ENCODE peak calls at places on chromosomes 4 and X, in seven cellular contexts. One of them, this sample, is unnamed.

GRCh38 chrX:120358687-120359086 is 3.2 kb upstream of the ATP1B4 start:
- DNase-seq in endothelial cell: no peak
- DNase-seq in AG09319: no peak
- DNase-seq in activated CD4-positive, alpha-beta T cell treated with anti-CD3 and anti-CD28 coated beads, Interleukin-2, amount 50 U/mL, for 1 hour: no peak
- DNase-seq in Ammon's horn: peak
- DNase-seq in hippocampal formation: no peak
- DNase-seq in BE2C: no peak
- DNase-seq in this sample: no peak

GRCh38 chr4:78622253-78622979 is 70.8 kb downstream of the ANXA3 start:
- DNase-seq in endothelial cell: no peak
- DNase-seq in activated CD4-positive, alpha-beta T cell treated with anti-CD3 and anti-CD28 coated beads, Interleukin-2, amount 50 U/mL, for 1 hour: no peak
- DNase-seq in hippocampal formation: no peak
- DNase-seq in Ammon's horn: no peak
- DNase-seq in BE2C: no peak
- DNase-seq in AG09319: no peak
- DNase-seq in this sample: no peak

GRCh38 chr4:61004651-61005170 is 195.4 kb upstream of the ADGRL3 start:
- DNase-seq in AG09319: no peak
- DNase-seq in endothelial cell: no peak
- DNase-seq in activated CD4-positive, alpha-beta T cell treated with anti-CD3 and anti-CD28 coated beads, Interleukin-2, amount 50 U/mL, for 1 hour: no peak
- DNase-seq in Ammon's horn: no peak
- DNase-seq in hippocampal formation: no peak
- DNase-seq in BE2C: no peak
- DNase-seq in this sample: no peak

GRCh38 chr4:77473509-77473908 is 132.1 kb upstream of the CXCL13 start:
- DNase-seq in hippocampal formation: no peak
- DNase-seq in Ammon's horn: no peak
- DNase-seq in activated CD4-positive, alpha-beta T cell treated with anti-CD3 and anti-CD28 coated beads, Interleukin-2, amount 50 U/mL, for 1 hour: no peak
- DNase-seq in BE2C: no peak
- DNase-seq in endothelial cell: peak
- DNase-seq in AG09319: no peak
- DNase-seq in this sample: no peak

GRCh38 chrX:18931972-18932371 is 51.9 kb downstream of the PHKA2 start:
- DNase-seq in hippocampal formation: no peak
- DNase-seq in Ammon's horn: peak
- DNase-seq in endothelial cell: peak
- DNase-seq in BE2C: peak
- DNase-seq in activated CD4-positive, alpha-beta T cell treated with anti-CD3 and anti-CD28 coated beads, Interleukin-2, amount 50 U/mL, for 1 hour: no peak
- DNase-seq in AG09319: no peak
- DNase-seq in this sample: no peak

GRCh38 chr4:89497517-89498308 is 190.1 kb upstream of the GPRIN3 start:
- DNase-seq in endothelial cell: no peak
- DNase-seq in Ammon's horn: no peak
- DNase-seq in hippocampal formation: no peak
- DNase-seq in BE2C: no peak
- DNase-seq in activated CD4-positive, alpha-beta T cell treated with anti-CD3 and anti-CD28 coated beads, Interleukin-2, amount 50 U/mL, for 1 hour: no peak
- DNase-seq in AG09319: no peak
- DNase-seq in this sample: no peak

GRCh38 chr4:7863911-7864681 is 75.6 kb downstream of the AFAP1 start:
- DNase-seq in Ammon's horn: peak
- DNase-seq in endothelial cell: no peak
- DNase-seq in AG09319: no peak
- DNase-seq in BE2C: no peak
- DNase-seq in hippocampal formation: no peak
- DNase-seq in activated CD4-positive, alpha-beta T cell treated with anti-CD3 and anti-CD28 coated beads, Interleukin-2, amount 50 U/mL, for 1 hour: no peak
- DNase-seq in this sample: no peak

GRCh38 chrX:34365482-34365881 is 233.4 kb upstream of the FAM47A start:
- DNase-seq in BE2C: no peak
- DNase-seq in hippocampal formation: no peak
- DNase-seq in activated CD4-positive, alpha-beta T cell treated with anti-CD3 and anti-CD28 coated beads, Interleukin-2, amount 50 U/mL, for 1 hour: no peak
- DNase-seq in endothelial cell: peak
- DNase-seq in AG09319: no peak
- DNase-seq in Ammon's horn: peak
- DNase-seq in this sample: no peak

GRCh38 chr4:177109769-177110168 is 199.9 kb upstream of the NEIL3 start:
- DNase-seq in BE2C: no peak
- DNase-seq in Ammon's horn: no peak
- DNase-seq in AG09319: no peak
- DNase-seq in hippocampal formation: no peak
- DNase-seq in activated CD4-positive, alpha-beta T cell treated with anti-CD3 and anti-CD28 coated beads, Interleukin-2, amount 50 U/mL, for 1 hour: no peak
- DNase-seq in endothelial cell: no peak
- DNase-seq in this sample: no peak

GRCh38 chr4:88975925-88976511 is 81.0 kb downstream of the FAM13A start:
- DNase-seq in AG09319: no peak
- DNase-seq in activated CD4-positive, alpha-beta T cell treated with anti-CD3 and anti-CD28 coated beads, Interleukin-2, amount 50 U/mL, for 1 hour: no peak
- DNase-seq in Ammon's horn: no peak
- DNase-seq in endothelial cell: no peak
- DNase-seq in BE2C: no peak
- DNase-seq in hippocampal formation: no peak
- DNase-seq in this sample: no peak

GRCh38 chr4:66482186-66482585 is 811.9 kb upstream of the EPHA5 start:
- DNase-seq in Ammon's horn: no peak
- DNase-seq in endothelial cell: no peak
- DNase-seq in AG09319: no peak
- DNase-seq in BE2C: no peak
- DNase-seq in hippocampal formation: no peak
- DNase-seq in activated CD4-positive, alpha-beta T cell treated with anti-CD3 and anti-CD28 coated beads, Interleukin-2, amount 50 U/mL, for 1 hour: no peak
- DNase-seq in this sample: no peak

GRCh38 chr4:105767579-105767978 is 59.0 kb downstream of the GSTCD start:
- DNase-seq in AG09319: no peak
- DNase-seq in activated CD4-positive, alpha-beta T cell treated with anti-CD3 and anti-CD28 coated beads, Interleukin-2, amount 50 U/mL, for 1 hour: no peak
- DNase-seq in BE2C: no peak
- DNase-seq in Ammon's horn: no peak
- DNase-seq in endothelial cell: no peak
- DNase-seq in hippocampal formation: no peak
- DNase-seq in this sample: no peak

GRCh38 chr4:185582651-185583400 is 47.5 kb upstream of the PDLIM3 start:
- DNase-seq in BE2C: no peak
- DNase-seq in activated CD4-positive, alpha-beta T cell treated with anti-CD3 and anti-CD28 coated beads, Interleukin-2, amount 50 U/mL, for 1 hour: no peak
- DNase-seq in hippocampal formation: no peak
- DNase-seq in AG09319: no peak
- DNase-seq in Ammon's horn: no peak
- DNase-seq in endothelial cell: no peak
- DNase-seq in this sample: no peak

GRCh38 chrX:634306-634958 is 3.8 kb downstream of the SHOX start:
- DNase-seq in Ammon's horn: no peak
- DNase-seq in endothelial cell: no peak
- DNase-seq in hippocampal formation: no peak
- DNase-seq in BE2C: no peak
- DNase-seq in AG09319: no peak
- DNase-seq in activated CD4-positive, alpha-beta T cell treated with anti-CD3 and anti-CD28 coated beads, Interleukin-2, amount 50 U/mL, for 1 hour: no peak
- DNase-seq in this sample: no peak

GRCh38 chr4:87317527-87317926 is 5.2 kb downstream of the HSD17B13 start:
- DNase-seq in BE2C: peak
- DNase-seq in activated CD4-positive, alpha-beta T cell treated with anti-CD3 and anti-CD28 coated beads, Interleukin-2, amount 50 U/mL, for 1 hour: no peak
- DNase-seq in Ammon's horn: no peak
- DNase-seq in endothelial cell: no peak
- DNase-seq in hippocampal formation: no peak
- DNase-seq in AG09319: no peak
- DNase-seq in this sample: no peak

GRCh38 chr4:89496851-89497250 is 189.3 kb upstream of the GPRIN3 start:
- DNase-seq in Ammon's horn: no peak
- DNase-seq in endothelial cell: no peak
- DNase-seq in AG09319: no peak
- DNase-seq in activated CD4-positive, alpha-beta T cell treated with anti-CD3 and anti-CD28 coated beads, Interleukin-2, amount 50 U/mL, for 1 hour: no peak
- DNase-seq in BE2C: no peak
- DNase-seq in hippocampal formation: no peak
- DNase-seq in this sample: no peak

GRCh38 chr4:77538574-77539157 is 67.0 kb upstream of the CXCL13 start:
- DNase-seq in BE2C: no peak
- DNase-seq in Ammon's horn: no peak
- DNase-seq in hippocampal formation: no peak
- DNase-seq in activated CD4-positive, alpha-beta T cell treated with anti-CD3 and anti-CD28 coated beads, Interleukin-2, amount 50 U/mL, for 1 hour: no peak
- DNase-seq in AG09319: no peak
- DNase-seq in endothelial cell: no peak
- DNase-seq in this sample: no peak

GRCh38 chrX:115058276-115058675 is 40.9 kb upstream of the IL13RA2 start:
- DNase-seq in hippocampal formation: no peak
- DNase-seq in endothelial cell: no peak
- DNase-seq in Ammon's horn: no peak
- DNase-seq in AG09319: peak
- DNase-seq in activated CD4-positive, alpha-beta T cell treated with anti-CD3 and anti-CD28 coated beads, Interleukin-2, amount 50 U/mL, for 1 hour: no peak
- DNase-seq in BE2C: no peak
- DNase-seq in this sample: no peak

GRCh38 chr4:148530114-148530513 is 87.9 kb upstream of the NR3C2 start:
- DNase-seq in hippocampal formation: no peak
- DNase-seq in AG09319: no peak
- DNase-seq in endothelial cell: no peak
- DNase-seq in activated CD4-positive, alpha-beta T cell treated with anti-CD3 and anti-CD28 coated beads, Interleukin-2, amount 50 U/mL, for 1 hour: no peak
- DNase-seq in BE2C: no peak
- DNase-seq in Ammon's horn: no peak
- DNase-seq in this sample: no peak

GRCh38 chr4:106238819-106239420 is 77.1 kb downstream of the TBCK start:
- DNase-seq in Ammon's horn: no peak
- DNase-seq in BE2C: peak
- DNase-seq in activated CD4-positive, alpha-beta T cell treated with anti-CD3 and anti-CD28 coated beads, Interleukin-2, amount 50 U/mL, for 1 hour: no peak
- DNase-seq in endothelial cell: peak
- DNase-seq in AG09319: peak
- DNase-seq in hippocampal formation: no peak
- DNase-seq in this sample: no peak

GRCh38 chrX:77446029-77446585 is 1.1 kb upstream of the FGF16 start:
- DNase-seq in hippocampal formation: no peak
- DNase-seq in endothelial cell: peak
- DNase-seq in BE2C: no peak
- DNase-seq in activated CD4-positive, alpha-beta T cell treated with anti-CD3 and anti-CD28 coated beads, Interleukin-2, amount 50 U/mL, for 1 hour: no peak
- DNase-seq in Ammon's horn: no peak
- DNase-seq in AG09319: no peak
- DNase-seq in this sample: no peak

GRCh38 chrX:33252306-33252825 is 41.0 kb upstream of the DMD start:
- DNase-seq in hippocampal formation: no peak
- DNase-seq in Ammon's horn: no peak
- DNase-seq in activated CD4-positive, alpha-beta T cell treated with anti-CD3 and anti-CD28 coated beads, Interleukin-2, amount 50 U/mL, for 1 hour: no peak
- DNase-seq in AG09319: no peak
- DNase-seq in endothelial cell: no peak
- DNase-seq in BE2C: no peak
- DNase-seq in this sample: no peak

GRCh38 chr4:6551660-6552059 is 23.3 kb upstream of the MAN2B2 start:
- DNase-seq in hippocampal formation: no peak
- DNase-seq in endothelial cell: no peak
- DNase-seq in BE2C: no peak
- DNase-seq in Ammon's horn: no peak
- DNase-seq in activated CD4-positive, alpha-beta T cell treated with anti-CD3 and anti-CD28 coated beads, Interleukin-2, amount 50 U/mL, for 1 hour: no peak
- DNase-seq in AG09319: no peak
- DNase-seq in this sample: no peak

GRCh38 chr4:39326468-39326960 is 39.6 kb downstream of the RFC1 start:
- DNase-seq in hippocampal formation: no peak
- DNase-seq in activated CD4-positive, alpha-beta T cell treated with anti-CD3 and anti-CD28 coated beads, Interleukin-2, amount 50 U/mL, for 1 hour: no peak
- DNase-seq in BE2C: no peak
- DNase-seq in endothelial cell: no peak
- DNase-seq in Ammon's horn: no peak
- DNase-seq in AG09319: no peak
- DNase-seq in this sample: no peak

GRCh38 chrX:11784543-11784942 is 26.5 kb downstream of the MSL3 start:
- DNase-seq in BE2C: no peak
- DNase-seq in endothelial cell: no peak
- DNase-seq in AG09319: no peak
- DNase-seq in Ammon's horn: no peak
- DNase-seq in hippocampal formation: no peak
- DNase-seq in activated CD4-positive, alpha-beta T cell treated with anti-CD3 and anti-CD28 coated beads, Interleukin-2, amount 50 U/mL, for 1 hour: no peak
- DNase-seq in this sample: no peak

GRCh38 chr4:40199999-40200880 is 3.4 kb downstream of the RHOH start:
- DNase-seq in activated CD4-positive, alpha-beta T cell treated with anti-CD3 and anti-CD28 coated beads, Interleukin-2, amount 50 U/mL, for 1 hour: peak
- DNase-seq in Ammon's horn: peak
- DNase-seq in AG09319: no peak
- DNase-seq in hippocampal formation: no peak
- DNase-seq in BE2C: no peak
- DNase-seq in endothelial cell: no peak
- DNase-seq in this sample: no peak

GRCh38 chrX:17588303-17588702 is 149.0 kb upstream of the SCML1 start:
- DNase-seq in endothelial cell: no peak
- DNase-seq in Ammon's horn: no peak
- DNase-seq in activated CD4-positive, alpha-beta T cell treated with anti-CD3 and anti-CD28 coated beads, Interleukin-2, amount 50 U/mL, for 1 hour: no peak
- DNase-seq in AG09319: no peak
- DNase-seq in hippocampal formation: no peak
- DNase-seq in BE2C: no peak
- DNase-seq in this sample: no peak

GRCh38 chr4:65508169-65508568 is 162.1 kb downstream of the EPHA5 start:
- DNase-seq in AG09319: no peak
- DNase-seq in activated CD4-positive, alpha-beta T cell treated with anti-CD3 and anti-CD28 coated beads, Interleukin-2, amount 50 U/mL, for 1 hour: no peak
- DNase-seq in endothelial cell: no peak
- DNase-seq in hippocampal formation: no peak
- DNase-seq in Ammon's horn: no peak
- DNase-seq in BE2C: no peak
- DNase-seq in this sample: no peak

GRCh38 chr4:108049406-108049805 is 59.7 kb downstream of the HADH start:
- DNase-seq in AG09319: no peak
- DNase-seq in hippocampal formation: no peak
- DNase-seq in Ammon's horn: no peak
- DNase-seq in activated CD4-positive, alpha-beta T cell treated with anti-CD3 and anti-CD28 coated beads, Interleukin-2, amount 50 U/mL, for 1 hour: no peak
- DNase-seq in endothelial cell: no peak
- DNase-seq in BE2C: no peak
- DNase-seq in this sample: no peak

GRCh38 chr4:14771091-14771490 is 231.2 kb upstream of the CPEB2 start:
- DNase-seq in BE2C: no peak
- DNase-seq in Ammon's horn: peak
- DNase-seq in endothelial cell: no peak
- DNase-seq in activated CD4-positive, alpha-beta T cell treated with anti-CD3 and anti-CD28 coated beads, Interleukin-2, amount 50 U/mL, for 1 hour: no peak
- DNase-seq in hippocampal formation: no peak
- DNase-seq in AG09319: no peak
- DNase-seq in this sample: no peak

GRCh38 chrX:123909498-123909897 is 49.6 kb downstream of the XIAP start:
- DNase-seq in activated CD4-positive, alpha-beta T cell treated with anti-CD3 and anti-CD28 coated beads, Interleukin-2, amount 50 U/mL, for 1 hour: no peak
- DNase-seq in BE2C: no peak
- DNase-seq in hippocampal formation: no peak
- DNase-seq in endothelial cell: no peak
- DNase-seq in Ammon's horn: no peak
- DNase-seq in AG09319: peak
- DNase-seq in this sample: no peak

GRCh38 chr4:29009908-29010307 is 1710.3 kb upstream of the PCDH7 start:
- DNase-seq in Ammon's horn: no peak
- DNase-seq in AG09319: no peak
- DNase-seq in activated CD4-positive, alpha-beta T cell treated with anti-CD3 and anti-CD28 coated beads, Interleukin-2, amount 50 U/mL, for 1 hour: no peak
- DNase-seq in BE2C: no peak
- DNase-seq in endothelial cell: no peak
- DNase-seq in hippocampal formation: peak
- DNase-seq in this sample: no peak

GRCh38 chrX:131521824-131522223 is 22.1 kb upstream of the OR13H1 start:
- DNase-seq in endothelial cell: no peak
- DNase-seq in activated CD4-positive, alpha-beta T cell treated with anti-CD3 and anti-CD28 coated beads, Interleukin-2, amount 50 U/mL, for 1 hour: no peak
- DNase-seq in hippocampal formation: no peak
- DNase-seq in Ammon's horn: no peak
- DNase-seq in BE2C: no peak
- DNase-seq in AG09319: no peak
- DNase-seq in this sample: no peak

GRCh38 chr4:74635074-74635473 is 159.2 kb downstream of the BTC start:
- DNase-seq in BE2C: no peak
- DNase-seq in Ammon's horn: no peak
- DNase-seq in endothelial cell: no peak
- DNase-seq in AG09319: no peak
- DNase-seq in activated CD4-positive, alpha-beta T cell treated with anti-CD3 and anti-CD28 coated beads, Interleukin-2, amount 50 U/mL, for 1 hour: no peak
- DNase-seq in hippocampal formation: no peak
- DNase-seq in this sample: no peak

This sample was measured in activated B cell treated with CpG ODN at 0.5 μM for 24 hours.